ENCODE peak calls at places on chromosomes 12 and 14, in eight cellular contexts. One of them, this sample, is unnamed.

GRCh38 chr12:90940872-90941499 is 14.0 kb downstream of the CCER1 start:
- DNase-seq in lower leg skin: no peak
- DNase-seq in mucosa of descending colon: no peak
- DNase-seq in neural progenitor cell: peak
- DNase-seq in Calu3: no peak
- DNase-seq in GM23338: peak
- DNase-seq in WTC11: no peak
- DNase-seq in nephron progenitor cell: no peak
- DNase-seq in this sample: no peak

GRCh38 chr12:3523728-3524127 is 32.7 kb downstream of the PRMT8 start:
- DNase-seq in mucosa of descending colon: no peak
- DNase-seq in nephron progenitor cell: no peak
- DNase-seq in lower leg skin: no peak
- DNase-seq in GM23338: no peak
- DNase-seq in Calu3: no peak
- DNase-seq in neural progenitor cell: no peak
- DNase-seq in WTC11: no peak
- DNase-seq in this sample: no peak

GRCh38 chr12:75483411-75483810 is 2.9 kb downstream of the GLIPR1 start:
- DNase-seq in mucosa of descending colon: no peak
- DNase-seq in Calu3: no peak
- DNase-seq in neural progenitor cell: no peak
- DNase-seq in GM23338: no peak
- DNase-seq in WTC11: no peak
- DNase-seq in lower leg skin: no peak
- DNase-seq in nephron progenitor cell: no peak
- DNase-seq in this sample: no peak

GRCh38 chr12:34396006-34396860 is 373.9 kb downstream of the ALG10 start:
- DNase-seq in nephron progenitor cell: no peak
- DNase-seq in GM23338: no peak
- DNase-seq in Calu3: no peak
- DNase-seq in lower leg skin: peak
- DNase-seq in mucosa of descending colon: peak
- DNase-seq in neural progenitor cell: no peak
- DNase-seq in WTC11: no peak
- DNase-seq in this sample: peak

GRCh38 chr12:38162013-38162412 is 154.6 kb upstream of the ALG10B start:
- DNase-seq in lower leg skin: no peak
- DNase-seq in neural progenitor cell: no peak
- DNase-seq in nephron progenitor cell: no peak
- DNase-seq in GM23338: no peak
- DNase-seq in WTC11: no peak
- DNase-seq in mucosa of descending colon: no peak
- DNase-seq in Calu3: no peak
- DNase-seq in this sample: no peak

GRCh38 chr14:99043258-99043615 is 228.8 kb downstream of the BCL11B start:
- DNase-seq in mucosa of descending colon: no peak
- DNase-seq in nephron progenitor cell: no peak
- DNase-seq in lower leg skin: no peak
- DNase-seq in WTC11: no peak
- DNase-seq in GM23338: no peak
- DNase-seq in neural progenitor cell: no peak
- DNase-seq in Calu3: no peak
- DNase-seq in this sample: no peak

GRCh38 chr12:6635375-6635855 is 344 bp downstream of the LPAR5 start:
- DNase-seq in nephron progenitor cell: no peak
- DNase-seq in WTC11: no peak
- DNase-seq in neural progenitor cell: no peak
- DNase-seq in lower leg skin: no peak
- DNase-seq in GM23338: no peak
- DNase-seq in Calu3: no peak
- DNase-seq in mucosa of descending colon: peak
- DNase-seq in this sample: no peak

GRCh38 chr14:50619569-50620141 is 48.5 kb downstream of the SAV1 start:
- DNase-seq in neural progenitor cell: peak
- DNase-seq in Calu3: no peak
- DNase-seq in nephron progenitor cell: no peak
- DNase-seq in lower leg skin: no peak
- DNase-seq in GM23338: peak
- DNase-seq in mucosa of descending colon: no peak
- DNase-seq in WTC11: no peak
- DNase-seq in this sample: no peak

GRCh38 chr14:55915464-55915863 is 202.7 kb upstream of the PELI2 start:
- DNase-seq in mucosa of descending colon: no peak
- DNase-seq in Calu3: no peak
- DNase-seq in lower leg skin: no peak
- DNase-seq in neural progenitor cell: no peak
- DNase-seq in nephron progenitor cell: no peak
- DNase-seq in GM23338: no peak
- DNase-seq in WTC11: no peak
- DNase-seq in this sample: no peak

GRCh38 chr12:7369274-7369729 is 65.4 kb downstream of the ACSM4 start:
- DNase-seq in GM23338: no peak
- DNase-seq in mucosa of descending colon: no peak
- DNase-seq in neural progenitor cell: no peak
- DNase-seq in Calu3: peak
- DNase-seq in lower leg skin: peak
- DNase-seq in WTC11: no peak
- DNase-seq in nephron progenitor cell: no peak
- DNase-seq in this sample: no peak

GRCh38 chr12:87119713-87120112 is 863.5 kb upstream of the MGAT4C start:
- DNase-seq in mucosa of descending colon: no peak
- DNase-seq in lower leg skin: no peak
- DNase-seq in nephron progenitor cell: no peak
- DNase-seq in neural progenitor cell: no peak
- DNase-seq in WTC11: no peak
- DNase-seq in GM23338: no peak
- DNase-seq in Calu3: no peak
- DNase-seq in this sample: no peak

GRCh38 chr14:76761849-76762616 is 765 bp downstream of the VASH1 start:
- DNase-seq in GM23338: no peak
- DNase-seq in mucosa of descending colon: peak
- DNase-seq in WTC11: no peak
- DNase-seq in neural progenitor cell: no peak
- DNase-seq in nephron progenitor cell: peak
- DNase-seq in lower leg skin: no peak
- DNase-seq in Calu3: no peak
- DNase-seq in this sample: no peak

GRCh38 chr12:11827096-11827841 is 177.8 kb downstream of the ETV6 start:
- DNase-seq in Calu3: no peak
- DNase-seq in lower leg skin: no peak
- DNase-seq in mucosa of descending colon: no peak
- DNase-seq in WTC11: peak
- DNase-seq in nephron progenitor cell: peak
- DNase-seq in GM23338: peak
- DNase-seq in neural progenitor cell: peak
- DNase-seq in this sample: no peak

DNA sequence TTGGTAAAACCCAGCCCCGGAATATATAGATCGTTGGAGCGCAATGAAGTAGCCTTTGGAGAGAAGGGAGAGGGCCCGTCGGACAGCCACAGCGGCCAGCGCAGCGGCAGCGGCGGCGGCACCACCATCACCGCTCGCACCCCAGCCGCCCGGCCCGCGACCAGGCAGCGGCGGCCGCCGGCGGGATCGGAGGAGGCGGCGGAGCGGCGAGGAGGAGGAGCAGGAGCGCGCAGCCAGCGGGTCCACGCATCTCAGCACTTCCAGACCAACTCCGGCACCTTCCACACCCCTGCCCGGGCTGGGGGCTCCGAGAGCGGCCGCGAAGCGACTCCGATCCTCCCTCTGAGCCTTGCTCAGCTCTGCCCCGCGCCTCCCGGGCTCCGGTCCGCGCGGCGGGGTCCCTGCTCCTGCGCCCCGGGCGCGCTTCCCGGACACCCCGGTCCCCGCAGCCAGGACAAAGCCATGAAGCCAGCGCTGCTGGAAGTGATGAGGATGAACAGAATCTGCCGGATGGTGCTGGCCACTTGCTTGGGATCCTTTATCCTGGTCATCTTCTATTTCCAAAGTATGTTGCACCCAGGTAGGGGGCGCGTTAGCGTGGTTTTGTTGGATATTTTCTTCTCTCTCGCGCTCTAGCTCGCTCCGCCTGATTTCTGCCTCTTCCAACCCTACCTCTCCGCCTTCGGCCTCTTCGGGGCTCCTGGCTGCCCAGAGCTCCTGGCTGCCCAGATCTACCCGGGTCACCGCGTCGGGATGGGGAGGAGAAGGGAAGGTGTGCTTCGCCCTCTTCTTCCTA is 400 bp downstream of the CHST11 start:
- DNase-seq in mucosa of descending colon: peak
- DNase-seq in Calu3: peak
- DNase-seq in GM23338: peak
- DNase-seq in neural progenitor cell: peak
- DNase-seq in WTC11: peak
- DNase-seq in nephron progenitor cell: peak
- DNase-seq in lower leg skin: peak
- DNase-seq in this sample: peak
- TF ChIP-seq CTCF in mucosa of descending colon: no peak
- TF ChIP-seq CTCF in Calu3: peak
- TF ChIP-seq CTCF in GM23338: peak
- TF ChIP-seq CTCF in neural progenitor cell: peak
- TF ChIP-seq CTCF in WTC11: no peak
- TF ChIP-seq CTCF in nephron progenitor cell: peak
- TF ChIP-seq CTCF in lower leg skin: no peak
- TF ChIP-seq CTCF in this sample: no peak

DNA sequence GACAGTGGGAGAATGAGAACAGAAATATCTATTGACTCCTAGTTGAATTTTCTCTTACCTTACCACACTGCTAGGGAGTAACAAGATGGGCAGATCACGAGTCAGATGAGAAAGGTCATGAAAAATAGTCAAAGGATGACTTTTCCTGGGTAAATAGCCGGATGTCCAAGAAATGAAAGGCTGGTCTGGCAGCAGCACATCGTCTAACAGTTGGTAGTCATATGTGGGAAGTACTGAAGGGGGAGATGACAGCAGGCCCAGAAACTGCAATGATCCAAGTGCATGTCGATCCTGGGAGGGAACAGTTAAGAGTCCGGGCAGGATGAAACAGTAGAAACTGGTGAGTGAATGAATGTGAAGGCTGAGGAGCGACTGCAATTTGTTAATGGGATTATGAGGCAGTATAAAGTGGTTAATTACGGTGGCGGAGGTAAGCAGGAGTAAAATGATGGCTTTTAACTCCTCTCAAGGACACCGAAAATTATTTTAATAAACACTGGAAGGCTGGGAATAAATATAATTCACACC is 1.2 kb upstream of the ERC1 start:
- DNase-seq in nephron progenitor cell: peak
- DNase-seq in mucosa of descending colon: no peak
- DNase-seq in GM23338: no peak
- DNase-seq in WTC11: no peak
- DNase-seq in neural progenitor cell: peak
- DNase-seq in lower leg skin: no peak
- DNase-seq in Calu3: no peak
- DNase-seq in this sample: peak
- TF ChIP-seq CTCF in nephron progenitor cell: no peak
- TF ChIP-seq CTCF in mucosa of descending colon: no peak
- TF ChIP-seq CTCF in GM23338: no peak
- TF ChIP-seq CTCF in WTC11: no peak
- TF ChIP-seq CTCF in neural progenitor cell: no peak
- TF ChIP-seq CTCF in lower leg skin: no peak
- TF ChIP-seq CTCF in Calu3: no peak
- TF ChIP-seq CTCF in this sample: no peak

GRCh38 chr14:47040490-47040889 is 388.9 kb upstream of the RPL10L start:
- DNase-seq in neural progenitor cell: peak
- DNase-seq in mucosa of descending colon: no peak
- DNase-seq in nephron progenitor cell: peak
- DNase-seq in Calu3: peak
- DNase-seq in WTC11: no peak
- DNase-seq in GM23338: peak
- DNase-seq in lower leg skin: no peak
- DNase-seq in this sample: no peak
- TF ChIP-seq CTCF in neural progenitor cell: peak
- TF ChIP-seq CTCF in mucosa of descending colon: no peak
- TF ChIP-seq CTCF in nephron progenitor cell: peak
- TF ChIP-seq CTCF in Calu3: no peak
- TF ChIP-seq CTCF in WTC11: no peak
- TF ChIP-seq CTCF in GM23338: peak
- TF ChIP-seq CTCF in lower leg skin: no peak
- TF ChIP-seq CTCF in this sample: no peak

GRCh38 chr14:102925646-102926045 is 3.2 kb downstream of the AMN start:
- DNase-seq in WTC11: no peak
- DNase-seq in neural progenitor cell: no peak
- DNase-seq in Calu3: no peak
- DNase-seq in lower leg skin: no peak
- DNase-seq in nephron progenitor cell: no peak
- DNase-seq in GM23338: no peak
- DNase-seq in mucosa of descending colon: no peak
- DNase-seq in this sample: no peak

GRCh38 chr14:102923920-102924486 is 1.5 kb downstream of the AMN start:
- DNase-seq in nephron progenitor cell: no peak
- DNase-seq in neural progenitor cell: no peak
- DNase-seq in Calu3: no peak
- DNase-seq in mucosa of descending colon: peak
- DNase-seq in GM23338: no peak
- DNase-seq in WTC11: no peak
- DNase-seq in lower leg skin: no peak
- DNase-seq in this sample: no peak

GRCh38 chr14:102926104-102926503 is 3.6 kb downstream of the AMN start:
- DNase-seq in nephron progenitor cell: no peak
- DNase-seq in GM23338: no peak
- DNase-seq in Calu3: no peak
- DNase-seq in lower leg skin: no peak
- DNase-seq in WTC11: no peak
- DNase-seq in neural progenitor cell: peak
- DNase-seq in mucosa of descending colon: no peak
- DNase-seq in this sample: no peak

GRCh38 chr14:102923201-102923919 is 897 bp downstream of the AMN start:
- DNase-seq in lower leg skin: no peak
- DNase-seq in neural progenitor cell: peak
- DNase-seq in GM23338: peak
- DNase-seq in nephron progenitor cell: no peak
- DNase-seq in WTC11: no peak
- DNase-seq in Calu3: no peak
- DNase-seq in mucosa of descending colon: peak
- DNase-seq in this sample: no peak

DNA sequence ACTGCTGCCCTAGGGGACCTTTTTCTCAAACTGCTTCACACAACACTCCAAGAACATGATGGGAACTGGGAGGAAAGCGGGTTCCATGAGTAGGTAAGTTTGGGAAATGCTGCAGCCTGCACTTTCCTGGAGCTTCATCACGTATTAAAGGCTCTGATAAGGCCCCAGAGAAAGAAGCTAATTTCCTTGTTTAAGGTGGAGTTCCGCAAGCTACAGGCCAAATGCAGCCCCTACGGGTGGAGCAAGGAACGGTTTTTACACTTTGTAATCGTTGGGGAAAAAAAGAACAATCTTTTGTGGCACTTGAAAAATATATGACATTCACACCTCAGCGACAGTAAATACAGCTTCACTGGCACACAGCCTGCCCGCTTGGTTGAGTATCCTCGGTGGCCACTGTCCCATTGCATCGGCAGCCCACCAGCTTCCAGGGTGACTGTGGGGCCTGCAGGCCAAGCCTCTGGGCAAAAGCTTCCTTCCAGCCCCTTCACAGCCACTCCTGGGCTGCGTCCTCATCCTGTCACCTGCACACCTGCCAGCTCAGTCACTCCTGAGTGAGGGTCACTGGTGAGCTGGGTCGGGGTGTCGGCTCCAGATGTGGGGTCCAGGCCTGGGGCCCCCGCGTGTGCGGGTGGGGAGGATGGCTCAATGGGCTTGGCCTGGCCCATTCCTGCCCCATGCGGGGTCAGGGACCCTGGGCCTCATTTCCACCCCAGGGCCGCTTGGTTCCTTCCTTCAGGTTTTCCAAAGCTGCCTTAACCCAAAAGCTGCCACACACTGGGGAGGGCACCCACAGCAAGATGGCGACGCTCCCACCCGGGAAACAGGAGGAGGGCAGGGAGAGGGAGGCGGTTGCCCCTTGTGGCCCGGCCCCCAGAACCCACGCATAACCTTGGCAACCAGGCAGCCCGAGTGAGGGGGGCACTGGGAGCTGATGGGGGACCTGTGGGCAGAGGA is 2.4 kb downstream of the AMN start:
- DNase-seq in GM23338: peak
- DNase-seq in Calu3: no peak
- DNase-seq in neural progenitor cell: no peak
- DNase-seq in nephron progenitor cell: no peak
- DNase-seq in mucosa of descending colon: no peak
- DNase-seq in WTC11: no peak
- DNase-seq in lower leg skin: no peak
- DNase-seq in this sample: no peak
- TF ChIP-seq CTCF in GM23338: peak
- TF ChIP-seq CTCF in Calu3: no peak
- TF ChIP-seq CTCF in neural progenitor cell: peak
- TF ChIP-seq CTCF in nephron progenitor cell: no peak
- TF ChIP-seq CTCF in mucosa of descending colon: no peak
- TF ChIP-seq CTCF in WTC11: no peak
- TF ChIP-seq CTCF in lower leg skin: no peak
- TF ChIP-seq CTCF in this sample: no peak

This sample was measured in omental fat pad.